ENCODE peak calls at places on chromosomes 2 and 18, in four cellular contexts. Y, H, L and X are unnamed samples.

GRCh38 chr2:12819721-12820120 is 103.0 kb downstream of the TRIB2 start:
- DNase-seq in Y (peak), H (no peak), L (no peak), X (no peak)

GRCh38 chr2:112869258-112869842 is 32.8 kb upstream of the IL1B start:
- DNase-seq in Y (peak), H (no peak), L (peak), X (peak)

GRCh38 chr2:47254464-47254863 is 99.4 kb upstream of the STPG4 start:
- DNase-seq in Y (no peak), H (no peak), L (no peak), X (no peak)

GRCh38 chr2:43993437-43993836 is 2.4 kb downstream of the LRPPRC start:
- DNase-seq in Y (no peak), H (no peak), L (no peak), X (no peak)

GRCh38 chr18:10410472-10411300 is 43.7 kb upstream of the APCDD1 start:
- DNase-seq in Y (peak), H (no peak), L (no peak), X (no peak)

GRCh38 chr2:144937066-144937465 is 417.1 kb upstream of the ZEB2 start:
- DNase-seq in Y (no peak), H (no peak), L (no peak), X (no peak)

GRCh38 chr2:26940001-26940400 is 30.4 kb upstream of the MAPRE3 start:
- DNase-seq in Y (no peak), H (no peak), L (no peak), X (no peak)

GRCh38 chr2:98508690-98509054 is 64.0 kb downstream of the INPP4A start:
- DNase-seq in Y (peak), H (no peak), L (peak), X (peak)

GRCh38 chr2:47653909-47654789 is 128.8 kb upstream of the MSH6 start:
- DNase-seq in Y (no peak), H (no peak), L (no peak), X (no peak)

GRCh38 chr18:40006553-40007073 is 1948.4 kb upstream of the PIK3C3 start:
- DNase-seq in Y (no peak), H (no peak), L (no peak), X (no peak)

GRCh38 chr2:85921659-85922058 is 32.9 kb upstream of the ST3GAL5 start:
- DNase-seq in Y (no peak), H (no peak), L (no peak), X (no peak)

GRCh38 chr2:24853996-24854395 is 60.8 kb downstream of the CENPO start:
- DNase-seq in Y (no peak), H (no peak), L (peak), X (no peak)

GRCh38 chr2:99484205-99484604 is 5.6 kb downstream of the REV1 start:
- DNase-seq in Y (no peak), H (no peak), L (no peak), X (no peak)

GRCh38 chr2:17713291-17713690 is 40.3 kb downstream of the SMC6 start:
- DNase-seq in Y (no peak), H (no peak), L (no peak), X (no peak)

GRCh38 chr2:12076810-12077209 is 330.4 kb downstream of the LPIN1 start:
- DNase-seq in Y (peak), H (no peak), L (no peak), X (no peak)

GRCh38 chr18:48124857-48125626 is 194.6 kb upstream of the SMAD2 start:
- DNase-seq in Y (no peak), H (no peak), L (no peak), X (no peak)

GRCh38 chr2:176646033-176646615 is 376.9 kb downstream of the MTX2 start:
- DNase-seq in Y (no peak), H (no peak), L (no peak), X (no peak)

GRCh38 chr2:1887106-1887505 is 142.8 kb upstream of the PXDN start:
- DNase-seq in Y (no peak), H (no peak), L (no peak), X (no peak)

GRCh38 chr2:188050716-188051115 is 241.0 kb upstream of the GULP1 start:
- DNase-seq in Y (peak), H (no peak), L (no peak), X (no peak)

GRCh38 chr18:39841133-39842041 is 2113.6 kb upstream of the PIK3C3 start:
- DNase-seq in Y (peak), H (no peak), L (peak), X (no peak)

GRCh38 chr2:9178905-9179571 is 27.6 kb upstream of the ASAP2 start:
- DNase-seq in Y (peak), H (no peak), L (peak), X (no peak)

GRCh38 chr2:40611196-40611595 is 159.3 kb upstream of the SLC8A1 start:
- DNase-seq in Y (no peak), H (no peak), L (no peak), X (no peak)

GRCh38 chr2:74975016-74975415 is 16.6 kb downstream of the POLE4 start:
- DNase-seq in Y (no peak), H (no peak), L (no peak), X (no peak)

GRCh38 chr2:72579595-72580180 is 246.1 kb downstream of the EXOC6B start:
- DNase-seq in Y (peak), H (no peak), L (no peak), X (no peak)

GRCh38 chr2:224865016-224865415 is 148.9 kb upstream of the CCDC195 start:
- DNase-seq in Y (peak), H (no peak), L (no peak), X (no peak)

GRCh38 chr2:119645173-119645846 is 33.7 kb upstream of the TMEM177 start:
- DNase-seq in Y (no peak), H (no peak), L (no peak), X (no peak)

GRCh38 chr2:23565814-23566213 is 180.8 kb downstream of the KLHL29 start:
- DNase-seq in Y (no peak), H (no peak), L (no peak), X (no peak)

GRCh38 chr2:137333386-137333972 is 568.1 kb downstream of the THSD7B start:
- DNase-seq in Y (peak), H (no peak), L (no peak), X (no peak)

GRCh38 chr2:241763551-241764271 is 12.9 kb upstream of the GAL3ST2 start:
- DNase-seq in Y (no peak), H (no peak), L (no peak), X (peak)

GRCh38 chr18:22167471-22168151 is 1.8 kb upstream of the GATA6 start:
- DNase-seq in Y (peak), H (no peak), L (no peak), X (no peak)

GRCh38 chr2:1747065-1747941 is 3.0 kb upstream of the PXDN start:
- DNase-seq in Y (no peak), H (no peak), L (peak), X (no peak)

GRCh38 chr2:72198532-72199241 is 51.0 kb upstream of the CYP26B1 start:
- DNase-seq in Y (peak), H (no peak), L (no peak), X (no peak)

GRCh38 chr2:150191349-150191748 is 296.1 kb downstream of the RND3 start:
- DNase-seq in Y (peak), H (no peak), L (no peak), X (no peak)

GRCh38 chr18:36811955-36812354 is 16.8 kb downstream of the TPGS2 start:
- DNase-seq in Y (no peak), H (no peak), L (no peak), X (no peak)

GRCh38 chr2:231800493-231801091 is 14.3 kb downstream of the COPS7B start:
- DNase-seq in Y (peak), H (no peak), L (no peak), X (no peak)

GRCh38 chr2:231791107-231791506 is 4.9 kb downstream of the COPS7B start:
- DNase-seq in Y (no peak), H (no peak), L (no peak), X (no peak)

GRCh38 chr2:231794383-231794782 is 8.1 kb downstream of the COPS7B start:
- DNase-seq in Y (no peak), H (no peak), L (no peak), X (no peak)

DNA sequence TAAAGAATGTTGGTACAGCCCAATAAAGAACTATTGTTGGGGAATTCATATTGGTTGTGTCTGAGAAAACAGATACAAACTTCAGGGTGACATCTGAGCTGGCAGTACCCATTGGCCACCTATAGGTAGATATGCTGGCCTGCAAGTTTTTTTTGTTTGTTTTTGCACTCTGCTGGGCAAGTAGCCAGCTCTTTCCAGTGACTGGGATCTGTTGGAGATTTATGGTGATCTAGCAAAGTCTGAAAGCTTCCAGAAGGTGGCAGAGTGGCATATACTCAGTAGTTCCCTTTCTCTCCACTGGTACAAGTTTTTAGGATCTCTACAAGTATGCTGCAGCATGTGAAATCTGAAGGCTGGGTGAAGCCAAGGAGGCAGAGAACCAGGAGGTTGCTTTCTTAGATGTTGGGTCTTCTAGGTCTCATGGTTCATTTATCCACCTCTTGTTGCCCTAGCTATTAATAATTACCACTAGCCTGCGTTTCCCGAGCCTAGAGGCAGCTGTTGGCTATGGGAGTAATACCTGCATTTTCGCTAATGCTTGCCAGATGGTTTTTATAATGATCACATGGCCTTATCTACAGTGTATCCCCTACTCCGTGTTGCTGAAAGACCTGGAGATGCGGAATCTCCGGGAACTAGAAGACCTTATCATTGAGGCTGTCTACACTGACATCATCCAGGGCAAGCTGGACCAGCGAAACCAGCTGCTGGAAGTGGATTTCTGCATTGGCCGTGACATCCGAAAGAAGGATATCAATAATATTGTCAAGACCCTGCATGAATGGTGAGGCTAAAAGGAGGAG is 9.5 kb downstream of the COPS7B start:
- DNase-seq in Y (peak), H (no peak), L (no peak), X (no peak)
- TF ChIP-seq CTCF in Y (peak), H (no peak), L (peak), X (no peak)

DNA sequence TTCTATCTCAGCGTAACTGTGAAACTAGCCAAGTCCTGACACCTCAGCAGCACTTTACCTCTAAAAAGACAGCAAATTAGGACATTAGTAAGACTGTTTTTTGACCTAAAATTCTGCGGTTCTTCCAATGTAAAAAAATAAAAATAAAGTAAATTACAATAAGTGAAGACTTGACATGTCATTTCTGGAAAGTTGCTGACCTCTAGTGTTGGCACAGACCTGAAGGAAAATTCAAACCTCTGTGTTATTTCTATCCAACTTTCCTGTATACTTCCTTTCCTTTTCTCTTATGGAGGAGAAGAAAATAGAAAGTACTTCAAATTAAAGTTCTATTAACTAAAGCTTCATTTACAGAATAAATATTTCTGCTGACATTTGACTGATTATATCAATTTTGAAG is 110.6 kb downstream of the TMEM182 start:
- DNase-seq in Y (no peak), H (no peak), L (no peak), X (no peak)
- TF ChIP-seq CTCF in Y (no peak), H (no peak), L (peak), X (no peak)

DNA sequence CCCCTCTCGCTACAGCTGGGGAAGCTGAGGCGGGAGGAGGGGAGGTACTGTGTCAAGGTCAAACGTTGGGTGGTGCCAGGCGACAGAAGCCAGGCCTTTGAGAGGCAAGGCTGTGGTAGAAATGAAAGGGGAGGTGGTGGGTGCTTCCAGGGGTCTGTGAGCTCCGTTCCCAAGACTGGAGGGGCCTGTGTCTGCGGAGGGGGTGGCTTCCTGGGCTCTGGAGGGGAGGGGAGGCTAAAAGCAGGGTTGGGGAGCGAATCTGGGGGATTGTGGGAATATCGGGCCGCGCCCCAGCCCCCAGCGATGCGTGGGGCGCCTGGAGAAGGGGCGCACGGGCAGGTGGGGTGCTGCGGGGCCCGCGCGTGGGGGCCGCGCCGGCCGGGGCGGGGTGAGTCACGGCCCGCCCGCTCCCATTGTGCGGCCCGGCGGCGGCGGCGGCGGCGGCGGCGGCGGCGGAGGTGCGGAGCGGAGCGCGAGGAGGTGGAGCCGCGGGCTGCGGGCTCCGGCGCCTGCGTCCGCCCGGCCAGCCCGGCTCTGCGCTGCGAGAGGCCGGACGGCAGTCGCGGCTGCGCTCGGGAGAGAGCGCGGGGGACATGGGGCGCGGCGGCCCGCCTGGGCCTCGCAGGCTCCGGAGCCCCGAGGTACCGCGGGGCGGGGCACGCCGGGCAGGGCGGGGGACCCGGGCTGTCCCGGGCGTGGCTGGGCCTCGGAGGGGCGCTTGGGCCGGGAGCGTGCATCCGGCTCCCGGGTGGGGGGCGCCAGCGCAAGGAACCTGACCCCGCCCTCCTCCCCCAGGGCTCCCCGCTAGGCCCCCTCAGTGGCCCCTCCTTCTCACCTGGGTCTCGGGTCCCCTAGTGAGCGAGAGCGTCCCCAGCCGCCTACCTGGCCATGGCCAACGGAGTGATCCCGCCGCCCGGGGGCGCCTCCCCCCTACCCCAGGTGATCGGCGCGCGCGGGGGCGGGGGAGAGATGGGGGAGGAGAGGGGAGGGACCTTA is at the start of gene SLC4A3:
- DNase-seq in Y (no peak), H (no peak), L (peak), X (no peak)
- TF ChIP-seq CTCF in Y (no peak), H (no peak), L (no peak), X (no peak)

GRCh38 chr2:30503007-30503691 is 56.1 kb downstream of the LCLAT1 start:
- DNase-seq in Y (no peak), H (no peak), L (no peak), X (no peak)
- TF ChIP-seq CTCF in Y (peak), H (no peak), L (no peak), X (peak)

DNA sequence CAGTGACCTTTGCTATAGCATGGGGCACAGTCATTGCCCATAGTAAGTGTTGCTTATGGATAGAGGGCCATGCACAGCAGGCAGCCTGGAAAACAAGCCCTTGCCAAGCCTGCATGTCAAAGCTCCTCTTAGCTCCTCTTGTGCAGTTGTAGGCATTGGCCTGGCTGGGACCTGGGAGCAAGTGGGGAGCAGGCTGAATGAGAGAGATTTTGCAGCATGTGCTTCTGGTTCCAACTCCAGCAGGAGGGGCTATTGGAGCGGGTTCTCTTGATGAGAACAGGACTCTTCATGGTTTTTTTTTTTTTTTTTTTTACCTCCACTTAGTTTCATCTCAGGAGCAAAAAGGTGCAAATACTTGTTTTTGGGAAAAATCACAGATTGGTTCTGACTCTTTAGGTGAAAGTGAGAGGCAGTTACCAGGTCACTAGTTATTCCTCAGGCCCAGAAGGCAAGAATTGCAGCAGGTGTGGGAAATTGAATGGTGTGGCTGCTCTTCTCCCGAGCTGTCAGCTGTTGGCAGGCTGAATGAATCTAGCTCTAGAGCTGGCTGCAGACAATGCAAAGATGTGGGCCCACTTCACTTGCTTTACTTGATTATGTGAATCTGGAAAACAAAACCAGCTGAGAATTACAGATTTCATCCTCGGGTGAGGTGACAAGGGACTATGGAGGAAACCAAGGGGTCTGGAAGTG is 95.9 kb downstream of the MAP4K4 start:
- DNase-seq in Y (peak), H (no peak), L (no peak), X (no peak)
- TF ChIP-seq CTCF in Y (peak), H (no peak), L (no peak), X (no peak)

GRCh38 chr2:3738454-3738853 is 35.1 kb downstream of the DCDC2C start:
- DNase-seq in Y (peak), H (no peak), L (no peak), X (no peak)
- TF ChIP-seq CTCF in Y (peak), H (no peak), L (peak), X (no peak)

GRCh38 chr18:58046794-58047555 is 2.9 kb downstream of the NEDD4L start:
- DNase-seq in Y (no peak), H (no peak), L (no peak), X (no peak)
- TF ChIP-seq CTCF in Y (no peak), H (no peak), L (no peak), X (no peak)

GRCh38 chr2:217880490-217880889 is 122.3 kb downstream of the TNS1 start:
- DNase-seq in Y (no peak), H (no peak), L (no peak), X (no peak)
- TF ChIP-seq CTCF in Y (peak), H (no peak), L (no peak), X (no peak)

GRCh38 chr2:159172403-159172802 is 114.1 kb downstream of the WDSUB1 start:
- DNase-seq in Y (no peak), H (no peak), L (no peak), X (no peak)

GRCh38 chr2:159165065-159165464 is 121.4 kb downstream of the WDSUB1 start:
- DNase-seq in Y (no peak), H (no peak), L (no peak), X (no peak)

GRCh38 chr2:159164457-159164894 is 122.0 kb downstream of the WDSUB1 start:
- DNase-seq in Y (no peak), H (no peak), L (no peak), X (no peak)

GRCh38 chr2:159169187-159169586 is 117.3 kb downstream of the WDSUB1 start:
- DNase-seq in Y (peak), H (no peak), L (no peak), X (no peak)

DNA sequence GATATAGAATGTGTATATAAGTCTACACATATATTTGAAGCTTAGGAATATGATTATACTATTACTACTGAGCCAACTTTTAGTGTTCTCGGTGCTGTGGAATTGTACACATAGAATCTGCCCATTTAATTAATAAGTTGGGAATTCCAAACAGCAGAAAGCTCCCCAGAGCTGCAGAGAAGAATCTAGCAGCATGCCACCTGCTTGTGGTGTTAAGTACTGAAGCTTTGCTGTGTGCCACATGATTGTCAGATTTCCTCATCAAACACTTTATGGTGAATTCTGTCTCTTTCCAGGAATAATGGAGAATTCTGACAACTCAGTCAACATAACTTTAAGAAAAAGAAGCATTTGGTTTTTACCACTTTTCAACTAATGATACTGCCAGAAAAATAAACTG is 117.8 kb downstream of the WDSUB1 start:
- DNase-seq in Y (peak), H (no peak), L (no peak), X (no peak)
- TF ChIP-seq CTCF in Y (peak), H (no peak), L (peak), X (no peak)

DNA sequence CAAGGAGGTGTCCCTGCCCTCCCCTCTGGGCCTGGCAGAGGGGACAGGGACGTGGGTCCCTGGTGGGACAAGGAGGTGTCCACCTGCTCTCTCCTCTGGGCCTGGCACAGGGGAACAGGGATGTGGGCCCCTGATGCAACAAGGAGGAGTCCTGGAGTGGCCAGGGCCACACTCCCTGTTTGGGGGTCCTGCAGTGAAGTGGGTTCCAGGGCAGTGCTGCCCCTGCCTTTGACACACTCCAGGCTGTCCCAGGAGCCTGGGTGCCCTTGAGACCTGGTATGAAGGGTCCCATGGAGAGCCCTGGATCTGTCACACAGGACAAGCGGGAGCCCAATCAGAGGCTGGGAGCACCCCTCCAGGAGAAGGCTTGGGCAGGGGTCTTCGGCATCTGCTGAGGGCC is 75.8 kb upstream of the GPC1 start:
- DNase-seq in Y (no peak), H (no peak), L (peak), X (no peak)
- TF ChIP-seq CTCF in Y (no peak), H (no peak), L (no peak), X (no peak)